ENCODE peak calls at places on chromosomes 1 and 21, in five cellular contexts. Q is aorta; C is fibroblast of lung; A is CD8-positive, alpha-beta T cell; J is psoas muscle. R is an unnamed sample. For H3K27me3, the result is how much of the 10 kb centered on the place peaks cover.

GRCh38 chr21:42403611-42404231 is at the start of gene UBASH3A:
- DNase-seq in A (peak), J (no peak), C (no peak), Q (no peak), R (peak)

GRCh38 chr1:67685558-67686271 is 714 bp downstream of the GADD45A start:
- DNase-seq in C (no peak), J (peak), Q (peak), A (peak), R (peak)

GRCh38 chr1:182430263-182431068 is 19.5 kb upstream of the RGSL1 start:
- DNase-seq in C (no peak), J (no peak), A (no peak), Q (no peak), R (peak)

GRCh38 chr1:162371611-162372010 is 5.0 kb downstream of the SPATA46 start:
- DNase-seq in C (no peak), J (no peak), A (no peak), Q (no peak), R (no peak)

GRCh38 chr1:153122831-153123421 is 9.6 kb upstream of the SPRR2F start:
- DNase-seq in A (no peak), J (no peak), C (no peak), Q (no peak), R (no peak)

GRCh38 chr1:234737915-234738314 is 127.9 kb upstream of the IRF2BP2 start:
- DNase-seq in Q (no peak), A (no peak), J (no peak), C (no peak), R (no peak)

GRCh38 chr1:95994643-95995042 is 726.9 kb upstream of the PTBP2 start:
- DNase-seq in Q (no peak), C (peak), J (no peak), A (no peak), R (no peak)

GRCh38 chr1:153386500-153386901 is 4.4 kb downstream of the S100A8 start:
- DNase-seq in Q (peak), J (peak), C (no peak), A (peak), R (no peak)

GRCh38 chr1:33025180-33025569 is 11.5 kb downstream of the AK2 start:
- DNase-seq in Q (no peak), A (no peak), C (no peak), J (no peak), R (no peak)

GRCh38 chr1:37811027-37811655 is 3.1 kb upstream of the YRDC start:
- DNase-seq in J (peak), C (peak), Q (peak), A (peak), R (peak)

GRCh38 chr21:15060776-15061175 is 4.0 kb downstream of the NRIP1 start:
- DNase-seq in C (no peak), A (no peak), J (no peak), Q (no peak), R (no peak)

GRCh38 chr1:100265562-100265930 is 470 bp upstream of the RTCA start:
- DNase-seq in A (no peak), J (no peak), C (no peak), Q (no peak), R (peak)

GRCh38 chr1:223135176-223135575 is 7.9 kb downstream of the TLR5 start:
- DNase-seq in J (peak), A (no peak), Q (peak), C (peak), R (no peak)

GRCh38 chr1:44660176-44660575 is 14.1 kb downstream of the TMEM53 start:
- DNase-seq in A (no peak), C (peak), Q (no peak), J (peak), R (no peak)

GRCh38 chr1:155893389-155894142 is 17.6 kb downstream of the RIT1 start:
- DNase-seq in C (peak), J (no peak), Q (no peak), A (no peak), R (no peak)

GRCh38 chr21:39518845-39519205 is 67.1 kb downstream of the SH3BGR start:
- DNase-seq in Q (no peak), J (no peak), C (peak), A (no peak), R (no peak)

GRCh38 chr1:175015243-175015642 is 8.0 kb downstream of the MRPS14 start:
- DNase-seq in C (peak), Q (no peak), J (no peak), A (no peak), R (no peak)

GRCh38 chr1:99481391-99481996 is 164.4 kb upstream of the PALMD start:
- DNase-seq in C (peak), A (no peak), J (no peak), Q (no peak), R (peak)

GRCh38 chr1:78304766-78305165 is 186.0 kb upstream of the PTGFR start:
- DNase-seq in Q (no peak), J (no peak), C (peak), A (no peak), R (no peak)

DNA sequence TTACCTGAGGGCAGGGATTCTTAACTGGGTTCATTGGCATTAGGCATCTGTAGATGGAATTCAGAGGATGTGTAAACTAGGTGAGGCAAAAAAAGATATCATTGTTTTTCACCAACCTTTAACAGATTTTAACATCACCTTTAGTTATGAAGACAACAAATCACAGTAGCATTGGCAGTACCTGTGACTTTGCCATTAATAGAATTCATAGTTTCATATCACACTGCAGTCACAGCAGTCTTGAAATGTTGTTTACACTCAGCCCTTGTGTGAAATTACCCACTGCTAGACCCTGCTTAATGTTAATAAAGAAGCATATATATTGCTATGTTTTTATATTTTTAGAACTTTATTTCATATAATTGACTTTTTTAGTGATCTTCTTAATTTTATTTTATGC is 1.7 kb upstream of the INAVA start:
- DNase-seq in C (no peak), Q (no peak), A (no peak), J (no peak), R (no peak)
- H3K27me3 ChIP-seq in C (under half), Q (under half), A (under half), J (under half), R (under half)

DNA sequence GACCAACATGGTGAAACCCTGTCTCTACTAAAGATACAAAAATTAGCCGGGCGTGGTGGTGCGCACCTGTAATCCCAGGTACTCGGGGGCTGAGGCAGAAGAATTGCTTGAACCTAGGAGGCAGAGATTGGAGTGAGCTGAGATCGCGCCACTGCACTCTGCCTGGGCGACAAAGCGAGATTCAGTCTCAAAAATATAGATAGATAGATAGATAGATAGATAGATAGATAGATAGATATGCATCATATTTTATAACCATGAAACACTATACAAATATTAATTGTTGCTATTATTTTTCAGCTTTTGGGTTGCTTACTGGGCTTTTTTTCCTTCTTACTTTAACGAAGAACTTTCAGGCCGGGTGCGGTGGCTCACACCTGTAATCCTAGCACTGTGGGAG is 4.8 kb upstream of the FAF1 start:
- DNase-seq in A (no peak), C (no peak), Q (no peak), J (no peak), R (no peak)
- H3K27me3 ChIP-seq in A (under half), C (under half), Q (under half), J (under half), R (under half)

DNA sequence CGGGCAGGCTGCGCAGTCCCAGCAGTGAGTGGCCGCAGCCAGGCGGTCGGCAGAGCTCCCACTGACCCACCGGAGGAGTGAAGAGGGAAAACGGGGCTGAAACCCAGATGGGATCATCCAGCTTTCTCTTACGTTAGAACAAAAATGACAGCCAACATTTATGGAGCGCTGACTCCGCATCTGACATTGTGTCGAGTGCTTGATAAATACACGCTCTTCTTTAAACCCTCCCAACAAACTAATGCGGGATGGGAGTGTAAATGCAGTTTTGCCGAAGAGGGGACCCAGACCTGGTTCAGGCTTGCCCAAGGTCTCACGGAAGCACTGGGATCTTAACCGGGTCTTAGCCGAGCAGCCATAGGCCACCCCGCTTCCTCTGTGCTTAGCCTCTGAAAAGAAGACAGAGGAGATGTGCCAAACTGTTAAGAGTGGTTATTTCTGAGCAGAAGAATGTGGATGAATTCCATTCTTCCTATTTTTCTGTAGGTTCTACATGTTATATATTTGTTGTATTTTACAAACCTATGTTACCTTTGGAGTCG is 3.5 kb downstream of the GRHL3 start:
- DNase-seq in A (no peak), J (no peak), C (peak), Q (no peak), R (no peak)
- H3K27me3 ChIP-seq in A (under half), J (under half), C (half or more), Q (under half), R (under half)

GRCh38 chr1:2530501-2531361 is 668 bp upstream of the HES5 start:
- DNase-seq in J (no peak), Q (no peak), C (no peak), A (no peak), R (no peak)
- H3K27me3 ChIP-seq in J (under half), Q (under half), C (under half), A (under half), R (under half)

GRCh38 chr1:15703562-15703961 is 19.4 kb downstream of the PLEKHM2 start:
- DNase-seq in A (no peak), Q (peak), J (peak), C (peak), R (no peak)
- H3K27me3 ChIP-seq in A (under half), Q (under half), J (under half), C (under half), R (under half)

GRCh38 chr1:90831910-90832309 is 114.8 kb upstream of the BARHL2 start:
- DNase-seq in J (no peak), Q (no peak), A (no peak), C (no peak), R (no peak)

GRCh38 chr1:90834354-90835171 is 117.5 kb upstream of the BARHL2 start:
- DNase-seq in Q (no peak), J (no peak), C (peak), A (no peak), R (no peak)

GRCh38 chr1:90835172-90835660 is 118.1 kb upstream of the BARHL2 start:
- DNase-seq in Q (no peak), C (no peak), A (no peak), J (no peak), R (no peak)

GRCh38 chr1:90835661-90836344 is 118.7 kb upstream of the BARHL2 start:
- DNase-seq in C (no peak), Q (peak), A (no peak), J (peak), R (no peak)

DNA sequence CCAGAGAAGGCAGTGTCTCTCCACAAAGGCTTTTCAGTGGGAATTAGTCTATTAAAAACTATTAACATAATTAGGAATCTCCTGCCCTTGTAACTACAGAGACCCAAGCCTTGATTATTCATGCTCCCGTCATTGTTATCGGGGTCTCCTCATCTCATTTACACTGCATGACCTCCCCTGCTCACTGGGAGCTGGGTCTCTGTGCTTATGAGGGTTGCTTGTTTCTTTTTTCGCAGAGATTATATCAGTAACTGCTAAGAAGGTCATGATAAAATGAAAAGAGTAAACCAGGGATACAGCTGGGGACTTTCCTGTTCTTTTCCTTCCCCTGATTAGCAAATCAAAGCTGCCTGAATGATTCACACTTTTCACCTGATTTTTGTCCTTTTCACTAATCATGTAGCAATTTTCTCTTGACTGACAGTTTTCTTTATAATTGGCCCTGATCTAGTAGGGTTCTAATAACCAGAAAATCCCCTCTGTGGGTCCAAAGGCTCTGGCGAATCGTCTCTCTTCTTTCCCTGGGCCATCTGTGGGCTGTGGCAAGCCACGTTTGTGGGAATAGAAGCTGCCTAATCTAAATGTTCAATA is 116.5 kb upstream of the BARHL2 start:
- DNase-seq in J (no peak), A (no peak), Q (no peak), C (no peak), R (no peak)
- H3K27me3 ChIP-seq in J (under half), A (half or more), Q (under half), C (under half), R (half or more)

GRCh38 chr1:205453466-205453865 is 2.4 kb downstream of the BLACAT1 start:
- DNase-seq in A (no peak), C (no peak), J (no peak), Q (no peak), R (no peak)
- H3K27me3 ChIP-seq in A (under half), C (half or more), J (half or more), Q (under half), R (under half)

R was measured in CD8-positive, alpha-beta memory T cell.